ENCODE peak calls at places on chromosomes 6 and 20, in four cellular contexts. S is K562, H is HepG2, Z is H1. R is an unnamed sample.

GRCh38 chr20:4022386-4023350 is 7.3 kb upstream of the RNF24 start:
- DNase-seq in Z (no peak), H (no peak), S (no peak), R (no peak)

GRCh38 chr6:16486661-16487060 is 248.3 kb downstream of the GMPR start:
- DNase-seq in H (no peak), Z (no peak), S (no peak), R (no peak)

GRCh38 chr6:47308674-47309325 is 905 bp downstream of the TNFRSF21 start:
- DNase-seq in Z (no peak), S (peak), H (no peak), R (peak)

GRCh38 chr6:41371992-41372525 is 36.7 kb downstream of the NCR2 start:
- DNase-seq in Z (no peak), S (no peak), H (no peak), R (peak)

GRCh38 chr6:57313711-57314471 is 3.5 kb upstream of the PRIM2 start:
- DNase-seq in H (no peak), Z (no peak), S (peak), R (no peak)

GRCh38 chr20:45968081-45968671 is 3.8 kb downstream of the ZNF335 start:
- DNase-seq in H (no peak), S (no peak), Z (no peak), R (no peak)

GRCh38 chr20:17530716-17531536 is at the start of gene BFSP1:
- DNase-seq in H (peak), Z (peak), S (no peak), R (peak)

GRCh38 chr6:235763-236360 is 56.4 kb upstream of the DUSP22 start:
- DNase-seq in Z (no peak), H (peak), S (no peak), R (no peak)

GRCh38 chr20:29319725-29320124 is 1937.7 kb upstream of the DEFB115 start:
- DNase-seq in S (no peak), Z (no peak), H (no peak), R (no peak)

GRCh38 chr20:39778847-39779641 is 816.9 kb downstream of the DHX35 start:
- DNase-seq in Z (no peak), H (no peak), S (no peak), R (no peak)

GRCh38 chr6:73983367-73983766 is 287.4 kb downstream of the CD109 start:
- DNase-seq in Z (no peak), H (no peak), S (no peak), R (no peak)

GRCh38 chr6:106739387-106739786 is 110.0 kb downstream of the QRSL1 start:
- DNase-seq in H (no peak), Z (no peak), S (no peak), R (no peak)

GRCh38 chr6:163341671-163342070 is 72.8 kb upstream of the QKI start:
- DNase-seq in S (no peak), H (no peak), Z (no peak), R (no peak)

GRCh38 chr20:11448554-11448953 is 469.1 kb upstream of the BTBD3 start:
- DNase-seq in H (no peak), S (no peak), Z (no peak), R (no peak)

GRCh38 chr6:31037692-31038091 is 27.4 kb downstream of the MUC22 start:
- DNase-seq in H (no peak), S (no peak), Z (no peak), R (no peak)

GRCh38 chr6:148140772-148141557 is 201.7 kb upstream of the SASH1 start:
- DNase-seq in S (no peak), H (peak), Z (no peak), R (no peak)

GRCh38 chr6:128870751-128871150 is 12.2 kb upstream of the LAMA2 start:
- DNase-seq in S (no peak), Z (no peak), H (no peak), R (no peak)

GRCh38 chr6:158863646-158864045 is 44.5 kb upstream of the EZR start:
- DNase-seq in S (no peak), Z (no peak), H (no peak), R (no peak)

GRCh38 chr20:62923669-62924566 is 2.4 kb downstream of the DIDO1 start:
- DNase-seq in S (no peak), H (peak), Z (no peak), R (no peak)

GRCh38 chr6:2426561-2427340 is 181.3 kb upstream of the GMDS start:
- DNase-seq in S (no peak), H (no peak), Z (no peak), R (no peak)

GRCh38 chr20:1414982-1415381 is 22.1 kb upstream of the FKBP1A start:
- DNase-seq in H (no peak), S (no peak), Z (no peak), R (no peak)

GRCh38 chr20:41149679-41150131 is 12.4 kb downstream of the PLCG1 start:
- DNase-seq in Z (no peak), S (peak), H (peak), R (no peak)

GRCh38 chr6:53986165-53986720 is 125.0 kb upstream of the MLIP start:
- DNase-seq in Z (no peak), S (no peak), H (peak), R (peak)

GRCh38 chr6:32173051-32173727 is 2.7 kb downstream of the AGPAT1 start:
- DNase-seq in H (no peak), Z (no peak), S (no peak), R (no peak)

GRCh38 chr20:32637311-32637710 is 36.4 kb downstream of the C20orf203 start:
- DNase-seq in S (no peak), H (no peak), Z (no peak), R (no peak)

GRCh38 chr6:156010-156409 is 136.3 kb upstream of the DUSP22 start:
- DNase-seq in H (no peak), Z (no peak), S (no peak), R (no peak)

GRCh38 chr6:27809939-27810767 is 102.0 kb downstream of the OR2B2 start:
- DNase-seq in S (peak), Z (no peak), H (peak), R (peak)

GRCh38 chr6:29995346-29995777 is 53.0 kb downstream of the HLA-A start:
- DNase-seq in Z (no peak), H (no peak), S (no peak), R (no peak)

GRCh38 chr20:7449269-7449668 is 491.0 kb downstream of the HAO1 start:
- DNase-seq in S (no peak), Z (no peak), H (no peak), R (no peak)

GRCh38 chr6:129041563-129041962 is 158.6 kb downstream of the LAMA2 start:
- DNase-seq in H (no peak), S (no peak), Z (no peak), R (no peak)

GRCh38 chr6:4396032-4396431 is 260.7 kb upstream of the ECI2 start:
- DNase-seq in Z (no peak), H (no peak), S (no peak), R (no peak)

GRCh38 chr6:1379026-1379809 is 10.2 kb upstream of the FOXF2 start:
- DNase-seq in H (no peak), Z (no peak), S (no peak), R (no peak)
- TF ChIP-seq ATF3 in H (no peak), Z (no peak), S (no peak), R (no peak)

GRCh38 chr6:24396764-24397163 is 6.0 kb upstream of the MRS2 start:
- DNase-seq in H (no peak), Z (no peak), S (no peak), R (no peak)
- TF ChIP-seq JUN in H (no peak), Z (no peak), S (no peak), R (no peak)

DNA sequence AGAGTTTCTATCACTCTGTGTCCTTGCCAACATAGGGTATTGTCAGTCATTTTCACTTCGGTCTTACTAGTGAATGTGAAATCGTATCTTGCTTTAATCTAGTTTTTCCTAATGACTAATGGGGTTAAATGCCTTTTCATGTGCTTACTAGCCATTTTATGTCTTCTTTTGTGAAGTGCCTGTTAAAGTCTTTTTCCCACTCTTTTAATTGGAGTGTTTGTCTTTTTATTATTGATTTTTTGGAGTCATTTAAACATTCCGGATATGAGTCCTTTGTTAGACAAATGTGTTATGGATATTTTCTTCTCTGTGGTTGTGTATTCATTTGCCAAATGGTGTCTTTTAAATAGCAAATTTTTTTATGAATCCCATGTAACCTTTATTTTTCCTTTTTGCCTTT is 194.6 kb downstream of the CDH26 start:
- DNase-seq in Z (no peak), S (no peak), H (no peak), R (no peak)
- TF ChIP-seq ATF3 in Z (no peak), S (no peak), H (no peak), R (no peak)

GRCh38 chr20:50478162-50479036 is 31.8 kb upstream of the PTPN1 start:
- DNase-seq in Z (no peak), S (peak), H (peak), R (peak)
- TF ChIP-seq JUN in Z (no peak), S (no peak), H (peak), R (no peak)

DNA sequence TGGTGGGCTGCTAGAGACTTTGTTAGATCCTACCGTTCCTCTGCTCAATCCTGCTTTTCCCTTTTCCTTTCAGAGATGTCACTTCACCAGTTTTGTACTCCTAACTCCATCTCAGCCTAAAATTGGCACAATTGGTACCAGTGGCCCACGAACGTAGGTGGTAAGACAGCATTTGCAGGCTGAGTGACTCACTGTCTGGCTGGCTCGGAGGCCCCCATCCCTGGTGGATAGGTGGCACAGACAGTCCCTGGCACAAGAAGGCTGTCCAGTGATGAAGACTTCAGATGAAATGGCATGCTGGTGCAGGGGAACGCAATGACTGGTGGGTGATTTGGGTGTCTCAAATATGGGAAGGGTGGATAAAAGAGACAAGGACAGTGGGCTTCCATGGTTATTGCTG is 11.1 kb downstream of the HEBP2 start:
- DNase-seq in H (no peak), Z (no peak), S (no peak), R (no peak)
- TF ChIP-seq ATF3 in H (no peak), Z (no peak), S (no peak), R (no peak)

GRCh38 chr6:112191509-112191908 is 62.9 kb downstream of the LAMA4 start:
- DNase-seq in S (no peak), Z (no peak), H (no peak), R (no peak)

GRCh38 chr6:112188906-112189305 is 65.5 kb downstream of the LAMA4 start:
- DNase-seq in S (no peak), H (no peak), Z (no peak), R (no peak)

GRCh38 chr6:112190164-112190563 is 64.2 kb downstream of the LAMA4 start:
- DNase-seq in S (no peak), H (no peak), Z (no peak), R (no peak)

GRCh38 chr6:112187736-112188135 is 66.6 kb downstream of the LAMA4 start:
- DNase-seq in H (no peak), Z (no peak), S (no peak), R (no peak)

GRCh38 chr6:112189494-112189893 is 64.9 kb downstream of the LAMA4 start:
- DNase-seq in S (no peak), H (no peak), Z (no peak), R (no peak)
- TF ChIP-seq JUN in S (no peak), H (no peak), Z (no peak), R (no peak)

GRCh38 chr6:17714879-17715860 is 8.4 kb upstream of the NUP153 start:
- DNase-seq in S (peak), Z (no peak), H (no peak), R (no peak)
- TF ChIP-seq ATF3 in S (peak), Z (no peak), H (no peak), R (no peak)